ENCODE peak calls at places on chromosomes 11 and 22, in five cellular contexts. C is right cardiac atrium, U is adipocyte, K is tibial nerve, E is breast epithelium. I is an unnamed sample.

GRCh38 chr11:33492569-33492968 is 208.1 kb downstream of the C11orf91 start:
- DNase-seq in C (no peak), U (no peak), K (no peak), E (no peak), I (no peak)

GRCh38 chr11:119635776-119636175 is 93.2 kb downstream of the NECTIN1 start:
- DNase-seq in C (no peak), U (no peak), K (no peak), E (no peak), I (no peak)

GRCh38 chr11:7564803-7565202 is 51.0 kb downstream of the PPFIBP2 start:
- DNase-seq in C (no peak), U (no peak), K (no peak), E (no peak), I (no peak)

GRCh38 chr11:6438979-6439571 is 1.7 kb downstream of the HPX start:
- DNase-seq in C (peak; percentile 36), U (peak; percentile 62), K (peak; percentile 64), E (no peak), I (peak; percentile 33)

GRCh38 chr22:24554316-24555159 is at the start of gene GUCD1:
- DNase-seq in C (no peak), U (peak; percentile 76), K (no peak), E (no peak), I (peak; percentile 37)

GRCh38 chr11:37755526-37755925 is 1157.5 kb upstream of the RAG2 start:
- DNase-seq in C (no peak), U (no peak), K (no peak), E (no peak), I (no peak)

GRCh38 chr11:104343578-104343977 is 179.6 kb upstream of the PDGFD start:
- DNase-seq in C (no peak), U (peak; percentile 24), K (no peak), E (no peak), I (no peak)

GRCh38 chr11:10688401-10688800 is 5.2 kb downstream of the IRAG1 start:
- DNase-seq in C (no peak), U (no peak), K (no peak), E (no peak), I (no peak)

GRCh38 chr22:42664976-42665831 is 16.0 kb upstream of the CYB5R3 start:
- DNase-seq in C (no peak), U (no peak), K (no peak), E (peak; percentile 56), I (no peak)

GRCh38 chr11:11993814-11994213 is 14.6 kb downstream of the DKK3 start:
- DNase-seq in C (no peak), U (peak; percentile 94), K (no peak), E (peak; percentile 68), I (peak; percentile 88)

GRCh38 chr11:34898474-34898873 is 17.7 kb downstream of the APIP start:
- DNase-seq in C (no peak), U (peak; percentile 21), K (no peak), E (no peak), I (no peak)

GRCh38 chr11:107042748-107043147 is 24.5 kb upstream of the GUCY1A2 start:
- DNase-seq in C (no peak), U (no peak), K (no peak), E (no peak), I (no peak)

GRCh38 chr22:41508770-41509170 is 35.5 kb downstream of the POLR3H start:
- DNase-seq in C (no peak), U (no peak), K (no peak), E (no peak), I (no peak)

GRCh38 chr11:819943-820649 is 1.4 kb downstream of the PNPLA2 start:
- DNase-seq in C (peak; percentile 87), U (peak; percentile 80), K (peak; percentile 77), E (peak; percentile 91), I (peak; percentile 82)

GRCh38 chr11:39541945-39542351 is 1917.5 kb downstream of the LRRC4C start:
- DNase-seq in C (peak; percentile 12), U (no peak), K (no peak), E (no peak), I (peak; percentile 30)

GRCh38 chr11:124672531-124673215 is 866 bp downstream of the SIAE start:
- DNase-seq in C (no peak), U (no peak), K (no peak), E (no peak), I (no peak)

GRCh38 chr11:33539659-33540249 is 160.9 kb downstream of the C11orf91 start:
- DNase-seq in C (no peak), U (no peak), K (no peak), E (no peak), I (no peak)

DNA sequence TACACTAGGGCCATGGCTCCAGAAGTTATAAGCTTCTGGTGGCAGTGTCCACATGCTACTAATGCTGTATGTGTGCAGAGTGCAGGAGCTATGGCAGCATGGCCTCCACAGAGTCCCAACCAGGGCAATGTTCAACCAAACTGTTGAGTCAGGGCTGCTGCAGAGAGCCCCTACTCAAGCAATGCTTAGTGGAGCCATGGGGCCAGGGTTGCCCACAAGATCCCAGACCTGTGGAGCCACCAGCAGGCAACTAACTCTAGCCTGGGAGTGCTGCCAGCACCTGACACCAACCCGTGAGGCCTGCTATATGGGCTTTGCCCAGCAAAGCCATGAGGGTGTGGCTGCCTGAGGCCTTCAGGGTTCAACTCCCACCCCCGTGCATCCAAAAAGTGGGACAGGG is 655.2 kb downstream of the TBC1D22A start:
- DNase-seq in C (no peak), U (no peak), K (no peak), E (no peak), I (no peak)
- H3K9me3 ChIP-seq in C (no peaks in the 10 kb centered on the region), U (peaks cover 24% of the 10 kb centered on the region), K (no peaks in the 10 kb centered on the region), E (no peaks in the 10 kb centered on the region), I (no peaks in the 10 kb centered on the region)

GRCh38 chr22:47556473-47556872 is 794.0 kb downstream of the TBC1D22A start:
- DNase-seq in C (no peak), U (no peak), K (no peak), E (no peak), I (no peak)
- H3K9me3 ChIP-seq in C (no peaks in the 10 kb centered on the region), U (no peaks in the 10 kb centered on the region), K (no peaks in the 10 kb centered on the region), E (no peaks in the 10 kb centered on the region), I (no peaks in the 10 kb centered on the region)

GRCh38 chr11:79074547-79074946 is 366.3 kb downstream of the TENM4 start:
- DNase-seq in C (no peak), U (no peak), K (no peak), E (no peak), I (no peak)
- H3K9me3 ChIP-seq in C (no peaks in the 10 kb centered on the region), U (no peaks in the 10 kb centered on the region), K (no peaks in the 10 kb centered on the region), E (no peaks in the 10 kb centered on the region), I (no peaks in the 10 kb centered on the region)

GRCh38 chr22:39629851-39630250 is 59.3 kb downstream of the CACNA1I start:
- DNase-seq in C (no peak), U (no peak), K (no peak), E (no peak), I (no peak)

GRCh38 chr22:39631381-39631780 is 60.8 kb downstream of the CACNA1I start:
- DNase-seq in C (no peak), U (no peak), K (no peak), E (no peak), I (no peak)

GRCh38 chr22:39634530-39635399 is 64.2 kb downstream of the CACNA1I start:
- DNase-seq in C (no peak), U (peak; percentile 77), K (no peak), E (peak; percentile 81), I (peak; percentile 91)

GRCh38 chr22:39630721-39631120 is 60.2 kb downstream of the CACNA1I start:
- DNase-seq in C (no peak), U (no peak), K (no peak), E (no peak), I (no peak)

DNA sequence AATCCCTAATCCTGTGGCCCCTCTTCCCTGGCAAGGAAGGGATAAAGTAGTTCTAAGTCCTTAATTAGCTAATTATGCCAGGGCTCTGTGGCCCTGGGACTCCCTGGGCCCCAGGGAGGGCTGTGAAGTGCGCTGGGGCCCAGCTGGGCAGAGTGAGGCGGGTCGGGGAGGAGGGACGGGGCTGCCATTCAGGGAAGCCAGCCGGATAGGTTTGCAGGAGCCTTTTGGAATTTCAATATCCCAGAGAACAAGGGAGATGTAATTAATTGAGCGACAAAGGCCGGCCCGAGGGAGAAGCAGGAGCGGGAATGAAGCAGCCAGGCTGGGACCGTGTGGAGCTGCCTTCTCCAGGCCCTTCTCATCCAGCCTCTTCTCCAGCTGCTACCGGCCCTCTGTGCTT is 61.3 kb downstream of the CACNA1I start:
- DNase-seq in C (no peak), U (no peak), K (no peak), E (no peak), I (no peak)
- H3K9me3 ChIP-seq in C (peaks cover 3% of the 10 kb centered on the region), U (peaks cover 3% of the 10 kb centered on the region), K (peaks cover 14% of the 10 kb centered on the region), E (peaks cover 7% of the 10 kb centered on the region), I (no peaks in the 10 kb centered on the region)

GRCh38 chr11:133825666-133826065 is 19.6 kb downstream of the SPATA19 start:
- DNase-seq in C (no peak), U (no peak), K (no peak), E (no peak), I (no peak)
- H3K9me3 ChIP-seq in C (no peaks in the 10 kb centered on the region), U (no peaks in the 10 kb centered on the region), K (no peaks in the 10 kb centered on the region), E (no peaks in the 10 kb centered on the region), I (no peaks in the 10 kb centered on the region)

DNA sequence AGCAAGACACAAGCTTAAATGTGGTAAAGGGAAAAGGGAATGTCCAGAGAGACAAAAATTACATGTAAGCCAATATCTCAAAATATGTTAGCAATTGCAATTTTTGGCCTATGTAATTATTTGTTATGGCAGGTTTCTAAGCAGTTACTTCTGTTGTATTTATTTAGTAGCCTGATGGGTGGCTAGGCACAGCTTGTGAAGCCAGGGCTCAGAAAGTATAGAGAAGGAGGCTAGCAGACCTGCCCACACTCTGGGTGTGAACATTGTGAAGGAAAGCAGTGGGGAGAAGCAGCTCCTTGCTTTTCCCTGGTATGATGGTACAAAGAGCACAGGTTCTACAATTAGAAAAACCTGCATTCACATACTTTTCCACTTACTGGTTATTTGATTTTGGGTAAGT is 196.5 kb upstream of the PGR start:
- DNase-seq in C (no peak), U (no peak), K (no peak), E (no peak), I (no peak)
- H3K9me3 ChIP-seq in C (no peaks in the 10 kb centered on the region), U (no peaks in the 10 kb centered on the region), K (peaks cover 2% of the 10 kb centered on the region), E (no peaks in the 10 kb centered on the region), I (no peaks in the 10 kb centered on the region)

DNA sequence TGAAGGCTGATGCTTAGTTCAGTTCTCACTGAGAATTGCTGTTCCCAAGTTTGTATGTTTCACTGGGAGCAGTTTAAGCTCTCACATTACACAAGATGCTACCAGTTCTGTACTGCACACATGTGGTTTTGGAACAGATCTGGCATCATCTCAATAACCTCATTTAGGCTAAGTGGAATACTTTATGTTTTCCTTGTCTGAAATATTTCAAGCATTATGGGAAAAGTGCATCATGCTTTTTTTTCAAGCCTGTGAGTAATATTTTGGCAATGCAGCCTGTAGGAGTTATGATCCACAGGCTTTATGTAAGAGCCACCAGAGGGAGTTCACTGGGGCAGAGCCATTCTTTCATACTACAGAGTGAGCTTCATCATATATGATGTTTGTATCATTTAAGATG is 141.5 kb downstream of the OR4C45 start:
- DNase-seq in C (no peak), U (peak; percentile 57), K (no peak), E (no peak), I (peak; percentile 8)
- H3K9me3 ChIP-seq in C (no peaks in the 10 kb centered on the region), U (no peaks in the 10 kb centered on the region), K (no peaks in the 10 kb centered on the region), E (no peaks in the 10 kb centered on the region), I (no peaks in the 10 kb centered on the region)